ENCODE peak calls at places on chromosomes 13 and 19, in four cellular contexts. W is GM23338, O is fibroblast of mammary gland, F is neural crest cell. Z is an unnamed sample.

GRCh38 chr13:112877496-112877895 is 91.5 kb upstream of the MCF2L start:
- DNase-seq in W (no peak), O (no peak), F (no peak), Z (no peak)

GRCh38 chr13:19810151-19810550 is 27.4 kb upstream of the PSPC1 start:
- DNase-seq in W (no peak), O (no peak), F (no peak), Z (no peak)

GRCh38 chr13:113500530-113501265 is 10.2 kb upstream of the DCUN1D2 start:
- DNase-seq in W (no peak), O (no peak), F (no peak), Z (no peak)

GRCh38 chr13:99984134-99984462 is 2.5 kb downstream of the ZIC2 start:
- DNase-seq in W (no peak), O (no peak), F (no peak), Z (no peak)

GRCh38 chr13:40087021-40088002 is 431.9 kb downstream of the COG6 start:
- DNase-seq in W (peak), O (no peak), F (no peak), Z (no peak)

GRCh38 chr19:57620673-57621348 is 6.8 kb downstream of the ZNF134 start:
- DNase-seq in W (peak), O (peak), F (no peak), Z (no peak)

GRCh38 chr13:80612804-80613203 is 271.9 kb upstream of the SPRY2 start:
- DNase-seq in W (peak), O (no peak), F (no peak), Z (no peak)

GRCh38 chr13:93547886-93548285 is 321.3 kb downstream of the GPC6 start:
- DNase-seq in W (no peak), O (peak), F (no peak), Z (no peak)

GRCh38 chr13:111521691-111522229 is 201.3 kb downstream of the TEX29 start:
- DNase-seq in W (no peak), O (no peak), F (no peak), Z (no peak)

GRCh38 chr13:108551674-108552073 is 77.7 kb upstream of the MYO16 start:
- DNase-seq in W (no peak), O (no peak), F (no peak), Z (no peak)

GRCh38 chr19:860481-861098 is 1.1 kb downstream of the CFD start:
- DNase-seq in W (peak), O (peak), F (no peak), Z (peak)

GRCh38 chr13:50441141-50441540 is 402.4 kb downstream of the DLEU7 start:
- DNase-seq in W (no peak), O (no peak), F (no peak), Z (no peak)

GRCh38 chr13:84528408-84529055 is 646.3 kb upstream of the SLITRK1 start:
- DNase-seq in W (no peak), O (no peak), F (no peak), Z (no peak)

GRCh38 chr19:41095703-41096102 is 7.5 kb downstream of the CYP2A13 start:
- DNase-seq in W (peak), O (no peak), F (no peak), Z (no peak)

GRCh38 chr19:47310819-47311218 is 1.2 kb downstream of the C5AR1 start:
- DNase-seq in W (no peak), O (peak), F (no peak), Z (no peak)

GRCh38 chr19:4977299-4978174 is 8.6 kb downstream of the KDM4B start:
- DNase-seq in W (no peak), O (peak), F (no peak), Z (no peak)

GRCh38 chr19:51799311-51799997 is 4.5 kb downstream of the FPR3 start:
- DNase-seq in W (no peak), O (peak), F (no peak), Z (no peak)

GRCh38 chr19:39498262-39499081 is at the start of gene DLL3:
- DNase-seq in W (peak), O (peak), F (peak), Z (no peak)

GRCh38 chr13:108269601-108270328 is at the start of gene TNFSF13B:
- DNase-seq in W (peak), O (peak), F (no peak), Z (peak)

GRCh38 chr19:4609878-4610511 is 29.3 kb upstream of the TNFAIP8L1 start:
- DNase-seq in W (peak), O (no peak), F (no peak), Z (no peak)

GRCh38 chr13:94917814-94918213 is 205.5 kb upstream of the SOX21 start:
- DNase-seq in W (peak), O (no peak), F (no peak), Z (no peak)

GRCh38 chr13:44148159-44148929 is 225.3 kb upstream of the SERP2 start:
- DNase-seq in W (no peak), O (peak), F (no peak), Z (no peak)

GRCh38 chr19:17385878-17386611 is 8.0 kb downstream of the CCDC194 start:
- DNase-seq in W (peak), O (peak), F (peak), Z (peak)
- TF ChIP-seq CTCF in W (peak), O (peak), F (peak), Z (peak)

GRCh38 chr13:45807520-45808099 is 43.9 kb downstream of the SIAH3 start:
- DNase-seq in W (peak), O (peak), F (peak), Z (no peak)
- TF ChIP-seq CTCF in W (peak), O (peak), F (peak), Z (peak)

DNA sequence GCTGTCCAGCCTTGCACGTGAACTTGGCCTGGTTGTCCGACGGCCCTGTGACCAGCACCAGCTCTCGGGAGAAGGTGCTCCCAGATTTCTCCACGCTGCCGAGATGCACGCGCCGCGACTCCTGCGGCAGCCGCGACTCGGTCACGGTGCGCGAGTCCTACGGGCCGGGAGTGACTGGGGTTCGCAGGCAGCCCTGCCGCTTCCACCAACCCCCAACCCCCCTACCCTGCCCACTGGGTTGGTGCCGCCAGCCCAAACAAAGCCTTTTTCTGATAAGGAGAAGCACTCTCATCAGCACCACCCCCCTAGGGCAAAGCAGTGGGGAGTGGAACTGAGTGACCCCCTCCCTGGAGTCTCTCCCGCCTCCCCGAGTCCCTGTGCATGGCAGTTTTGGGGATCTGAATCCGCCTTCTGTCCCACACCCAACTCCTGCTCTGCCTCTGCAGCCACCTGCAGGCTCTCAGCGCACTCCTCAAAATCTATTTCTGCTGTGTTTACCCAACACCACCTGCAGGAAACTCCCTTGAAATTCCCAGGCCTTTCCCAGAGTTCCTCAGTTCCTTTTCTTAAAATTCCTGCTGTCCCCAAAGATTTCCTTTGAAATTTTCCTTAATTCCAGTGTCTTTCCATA is 6.2 kb downstream of the NPHS1 start:
- DNase-seq in W (peak), O (no peak), F (no peak), Z (no peak)
- TF ChIP-seq CTCF in W (no peak), O (no peak), F (no peak), Z (no peak)

DNA sequence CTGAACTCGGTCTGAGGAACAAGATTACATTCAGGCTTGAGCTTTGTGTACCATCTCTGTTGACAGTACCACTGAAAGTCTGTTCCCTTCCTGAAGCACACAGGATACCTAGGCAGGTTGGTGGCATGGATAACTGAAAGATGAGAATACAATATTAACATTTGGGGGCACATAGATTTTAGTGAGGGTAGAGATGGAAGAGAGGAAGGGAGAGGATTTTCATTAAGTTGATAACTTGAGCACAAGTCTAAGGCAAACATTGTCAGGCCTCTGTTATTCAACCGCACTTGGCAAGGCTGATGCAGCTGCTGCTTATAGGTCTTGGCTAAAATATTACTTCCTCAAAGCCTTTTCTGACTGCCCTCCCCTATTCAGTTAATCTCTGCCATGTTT is 10.9 kb downstream of the MIR17HG start:
- DNase-seq in W (no peak), O (no peak), F (no peak), Z (no peak)
- TF ChIP-seq CTCF in W (no peak), O (no peak), F (no peak), Z (no peak)

GRCh38 chr13:38758278-38758677 is 71.4 kb downstream of the FREM2 start:
- DNase-seq in W (no peak), O (no peak), F (no peak), Z (no peak)

GRCh38 chr13:38766799-38767198 is 79.9 kb downstream of the FREM2 start:
- DNase-seq in W (no peak), O (no peak), F (no peak), Z (no peak)

GRCh38 chr13:38759390-38759789 is 72.5 kb downstream of the FREM2 start:
- DNase-seq in W (no peak), O (no peak), F (no peak), Z (no peak)

GRCh38 chr13:38767506-38768265 is 80.8 kb downstream of the FREM2 start:
- DNase-seq in W (no peak), O (no peak), F (no peak), Z (no peak)

GRCh38 chr13:38763446-38764381 is 76.8 kb downstream of the FREM2 start:
- DNase-seq in W (peak), O (peak), F (peak), Z (no peak)
- TF ChIP-seq CTCF in W (peak), O (peak), F (peak), Z (peak)

DNA sequence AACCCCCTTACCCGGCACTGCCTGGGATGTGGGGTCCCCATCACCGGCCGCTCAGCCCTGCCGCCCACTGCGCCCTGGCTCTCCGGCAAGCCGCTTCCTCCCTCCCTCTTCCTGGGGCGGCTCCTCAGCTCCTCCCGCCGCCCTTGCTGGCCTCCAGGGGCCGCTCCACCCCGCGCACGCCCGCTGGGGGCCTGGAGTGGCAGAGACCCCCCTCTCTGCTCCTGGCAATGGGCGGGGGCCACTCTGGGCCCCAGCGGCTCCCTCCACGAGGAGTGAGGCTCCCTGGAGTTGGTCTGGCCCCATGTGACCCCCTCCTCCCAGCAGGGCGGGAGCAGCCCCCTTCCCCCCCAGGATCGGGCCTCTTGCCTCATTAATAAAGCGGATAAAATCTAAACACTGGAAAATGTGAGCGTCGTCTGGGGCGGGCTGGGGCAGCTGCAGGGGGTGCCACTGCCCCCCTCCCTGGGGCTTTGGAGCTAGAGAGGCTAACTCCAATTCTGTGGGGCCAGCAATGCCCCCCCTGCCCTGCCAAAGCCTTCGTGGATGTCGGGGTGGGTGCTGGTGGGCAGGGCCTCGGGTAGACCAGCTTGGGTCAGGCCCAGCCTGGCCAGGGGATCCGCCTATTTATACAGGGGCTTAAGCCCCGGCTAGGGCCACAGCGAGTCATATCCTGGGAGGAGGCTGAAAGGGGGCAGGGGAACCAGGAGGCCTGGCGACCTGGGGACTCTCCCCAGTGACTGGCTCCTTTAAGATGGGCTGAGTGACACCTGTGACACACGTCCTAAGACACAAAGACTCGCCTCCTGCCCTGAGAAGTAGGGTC is at the start of gene PTGER1:
- DNase-seq in W (peak), O (peak), F (no peak), Z (no peak)
- TF ChIP-seq CTCF in W (peak), O (no peak), F (peak), Z (peak)

DNA sequence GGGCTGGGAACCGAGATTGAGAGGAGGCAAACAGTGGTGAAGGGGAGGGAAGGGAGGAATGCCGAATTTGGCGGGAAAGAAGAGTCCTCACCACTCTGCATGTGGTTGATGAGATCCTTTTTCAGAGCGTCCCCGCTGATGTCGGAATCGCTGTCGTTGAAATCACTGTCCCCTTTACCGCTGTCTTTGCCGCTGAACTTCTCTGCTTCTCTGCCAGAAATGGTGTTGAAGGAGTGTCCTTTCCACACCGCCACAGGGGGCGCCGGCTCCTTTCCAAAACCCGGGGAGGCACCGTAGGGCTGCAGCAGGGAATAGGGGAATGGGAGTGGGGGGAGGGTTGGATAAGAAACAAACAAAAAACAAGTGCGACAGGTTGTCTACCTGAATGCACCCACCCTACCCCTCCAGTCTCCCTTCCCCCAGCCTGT is 3.1 kb downstream of the PCDH8 start:
- DNase-seq in W (peak), O (no peak), F (peak), Z (peak)
- TF ChIP-seq CTCF in W (peak), O (peak), F (peak), Z (peak)